ENCODE peak calls at places on chromosomes 1 and 21, in five cellular contexts. K is T-cell; P is stimulated activated CD4-positive, alpha-beta T cell treated with anti-CD3 and anti-CD28 coated beads, Interleukin-15, amount 100 ng/mL, for 1 hour; X is stimulated activated naive CD8-positive, alpha-beta T cell treated with anti-CD3 and anti-CD28 coated beads, Interleukin-15, amount 100 ng/mL, for 72 hours; D is H9. R is an unnamed sample.

GRCh38 chr1:54861070-54861761 is 25.8 kb downstream of the DHCR24 start:
- DNase-seq in X (no peak), D (no peak), P (no peak), K (no peak), R (peak)

GRCh38 chr1:113747376-113747775 is 11.9 kb downstream of the PHTF1 start:
- DNase-seq in X (no peak), D (no peak), P (no peak), K (no peak), R (no peak)

GRCh38 chr1:108686609-108687313 is 5.3 kb upstream of the PRPF38B start:
- DNase-seq in K (no peak), X (no peak), P (no peak), D (no peak), R (no peak)

GRCh38 chr21:44965251-44966022 is 25.6 kb downstream of the SLX9 start:
- DNase-seq in D (no peak), X (no peak), K (no peak), P (no peak), R (peak)

GRCh38 chr1:19705464-19705863 is 40.8 kb downstream of the HTR6 start:
- DNase-seq in D (no peak), X (no peak), P (no peak), K (no peak), R (no peak)

GRCh38 chr1:227885648-227886502 is 61.9 kb downstream of the WNT9A start:
- DNase-seq in K (no peak), X (no peak), D (peak), P (no peak), R (no peak)

GRCh38 chr1:218350909-218351616 is 5.9 kb downstream of the TGFB2 start:
- DNase-seq in K (no peak), D (no peak), X (no peak), P (no peak), R (no peak)

GRCh38 chr1:186648606-186649005 is 31.6 kb downstream of the PTGS2 start:
- DNase-seq in D (no peak), P (no peak), X (no peak), K (no peak), R (no peak)

GRCh38 chr1:53449693-53450092 is 9.5 kb upstream of the DMRTB1 start:
- DNase-seq in X (no peak), P (no peak), K (no peak), D (no peak), R (no peak)